ENCODE peak calls at places on chromosomes 6 and 20, in eight cellular contexts. One of them, this sample, is unnamed.

GRCh38 chr6:21479140-21479539 is 114.4 kb upstream of the SOX4 start:
- DNase-seq in IMR-90: peak
- DNase-seq in PC-3: peak
- DNase-seq in foreskin fibroblast: no peak
- DNase-seq in AG10803: peak
- DNase-seq in psoas muscle: no peak
- DNase-seq in AG04450: no peak
- DNase-seq in HFF-Myc: no peak
- DNase-seq in this sample: peak

GRCh38 chr6:102015431-102015830 is 621.9 kb downstream of the GRIK2 start:
- DNase-seq in foreskin fibroblast: no peak
- DNase-seq in PC-3: no peak
- DNase-seq in AG04450: no peak
- DNase-seq in psoas muscle: no peak
- DNase-seq in HFF-Myc: no peak
- DNase-seq in AG10803: no peak
- DNase-seq in IMR-90: no peak
- DNase-seq in this sample: no peak

GRCh38 chr20:35598899-35599775 is 16.5 kb upstream of the SPAG4 start:
- DNase-seq in AG10803: no peak
- DNase-seq in IMR-90: no peak
- DNase-seq in foreskin fibroblast: no peak
- DNase-seq in psoas muscle: no peak
- DNase-seq in AG04450: no peak
- DNase-seq in HFF-Myc: no peak
- DNase-seq in PC-3: no peak
- DNase-seq in this sample: no peak

GRCh38 chr20:46400828-46401477 is 5.5 kb downstream of the ELMO2 start:
- DNase-seq in HFF-Myc: peak
- DNase-seq in AG10803: peak
- DNase-seq in foreskin fibroblast: peak
- DNase-seq in IMR-90: peak
- DNase-seq in AG04450: no peak
- DNase-seq in psoas muscle: no peak
- DNase-seq in PC-3: peak
- DNase-seq in this sample: peak

GRCh38 chr6:111480988-111481830 is 1.8 kb downstream of the REV3L start:
- DNase-seq in AG10803: no peak
- DNase-seq in foreskin fibroblast: no peak
- DNase-seq in psoas muscle: no peak
- DNase-seq in PC-3: no peak
- DNase-seq in IMR-90: peak
- DNase-seq in AG04450: no peak
- DNase-seq in HFF-Myc: no peak
- DNase-seq in this sample: peak

GRCh38 chr6:41039060-41039998 is at the start of gene UNC5CL:
- DNase-seq in psoas muscle: no peak
- DNase-seq in AG10803: peak
- DNase-seq in HFF-Myc: no peak
- DNase-seq in PC-3: peak
- DNase-seq in IMR-90: no peak
- DNase-seq in foreskin fibroblast: no peak
- DNase-seq in AG04450: no peak
- DNase-seq in this sample: peak

GRCh38 chr20:62048346-62048761 is 17.3 kb downstream of the TAF4 start:
- DNase-seq in IMR-90: no peak
- DNase-seq in AG04450: no peak
- DNase-seq in foreskin fibroblast: no peak
- DNase-seq in PC-3: no peak
- DNase-seq in AG10803: no peak
- DNase-seq in HFF-Myc: no peak
- DNase-seq in psoas muscle: no peak
- DNase-seq in this sample: no peak

GRCh38 chr20:62953167-62953838 is 794 bp downstream of the SLC17A9 start:
- DNase-seq in PC-3: no peak
- DNase-seq in IMR-90: no peak
- DNase-seq in AG04450: no peak
- DNase-seq in foreskin fibroblast: no peak
- DNase-seq in HFF-Myc: no peak
- DNase-seq in AG10803: peak
- DNase-seq in psoas muscle: no peak
- DNase-seq in this sample: no peak

GRCh38 chr20:63089051-63089907 is 82.5 kb upstream of the BHLHE23 start:
- DNase-seq in AG04450: no peak
- DNase-seq in IMR-90: no peak
- DNase-seq in HFF-Myc: no peak
- DNase-seq in foreskin fibroblast: no peak
- DNase-seq in AG10803: no peak
- DNase-seq in psoas muscle: no peak
- DNase-seq in PC-3: peak
- DNase-seq in this sample: no peak

GRCh38 chr6:53860511-53860910 is 65.7 kb downstream of the LRRC1 start:
- DNase-seq in psoas muscle: no peak
- DNase-seq in AG04450: no peak
- DNase-seq in AG10803: no peak
- DNase-seq in PC-3: no peak
- DNase-seq in foreskin fibroblast: no peak
- DNase-seq in HFF-Myc: no peak
- DNase-seq in IMR-90: no peak
- DNase-seq in this sample: no peak

GRCh38 chr6:53861543-53861942 is 66.7 kb downstream of the LRRC1 start:
- DNase-seq in PC-3: peak
- DNase-seq in psoas muscle: no peak
- DNase-seq in AG04450: no peak
- DNase-seq in AG10803: no peak
- DNase-seq in IMR-90: no peak
- DNase-seq in HFF-Myc: no peak
- DNase-seq in foreskin fibroblast: no peak
- DNase-seq in this sample: no peak

GRCh38 chr6:53858913-53859312 is 64.1 kb downstream of the LRRC1 start:
- DNase-seq in HFF-Myc: no peak
- DNase-seq in IMR-90: no peak
- DNase-seq in AG04450: no peak
- DNase-seq in AG10803: no peak
- DNase-seq in PC-3: no peak
- DNase-seq in foreskin fibroblast: no peak
- DNase-seq in psoas muscle: no peak
- DNase-seq in this sample: no peak

GRCh38 chr6:53866231-53866630 is 71.4 kb downstream of the LRRC1 start:
- DNase-seq in PC-3: no peak
- DNase-seq in HFF-Myc: no peak
- DNase-seq in AG10803: no peak
- DNase-seq in foreskin fibroblast: no peak
- DNase-seq in IMR-90: peak
- DNase-seq in psoas muscle: no peak
- DNase-seq in AG04450: no peak
- DNase-seq in this sample: no peak

GRCh38 chr6:53862517-53863457 is 68.0 kb downstream of the LRRC1 start:
- DNase-seq in PC-3: peak
- DNase-seq in psoas muscle: no peak
- DNase-seq in HFF-Myc: no peak
- DNase-seq in foreskin fibroblast: peak
- DNase-seq in IMR-90: peak
- DNase-seq in AG04450: peak
- DNase-seq in AG10803: peak
- DNase-seq in this sample: peak
- TF ChIP-seq CTCF in PC-3: no peak
- TF ChIP-seq CTCF in psoas muscle: no peak
- TF ChIP-seq CTCF in HFF-Myc: no peak
- TF ChIP-seq CTCF in foreskin fibroblast: no peak
- TF ChIP-seq CTCF in IMR-90: no peak
- TF ChIP-seq CTCF in AG04450: no peak
- TF ChIP-seq CTCF in AG10803: peak
- TF ChIP-seq CTCF in this sample: no peak

DNA sequence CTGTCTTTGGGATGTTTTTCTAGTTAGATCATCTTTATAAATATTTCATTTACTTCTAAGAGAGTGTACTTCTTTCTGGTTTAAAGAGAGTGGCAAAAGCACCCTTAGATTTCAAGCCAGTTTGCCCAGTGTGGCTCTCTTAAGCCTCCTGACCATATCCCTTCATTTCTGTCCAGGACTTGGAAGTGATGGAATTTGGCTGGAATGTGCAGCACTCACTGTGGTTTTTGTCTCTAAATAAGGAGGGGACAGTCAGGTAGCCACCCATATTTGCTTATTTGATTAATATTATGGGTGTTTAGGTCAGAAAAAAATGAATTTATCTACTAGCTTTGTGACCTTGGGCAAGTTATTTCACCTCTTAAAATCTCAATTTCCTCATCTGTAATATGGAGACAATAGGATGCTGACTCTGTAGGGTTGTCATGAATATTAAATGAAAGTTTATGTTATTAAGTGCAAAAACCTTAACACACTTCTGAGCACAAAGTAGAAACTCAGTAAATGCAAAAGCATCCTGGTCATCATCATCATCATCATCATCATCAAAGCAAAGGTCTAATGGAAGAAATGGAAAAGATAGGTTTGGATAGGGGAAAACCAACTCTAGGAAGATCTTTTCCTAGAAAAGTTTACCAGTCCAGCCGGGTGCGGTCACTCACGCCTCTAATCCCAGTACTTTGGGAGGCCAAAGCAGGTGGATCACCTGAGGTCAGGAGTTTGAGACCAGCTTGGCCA is 3.1 kb downstream of the CRYBG1 start:
- DNase-seq in psoas muscle: no peak
- DNase-seq in foreskin fibroblast: no peak
- DNase-seq in HFF-Myc: no peak
- DNase-seq in IMR-90: no peak
- DNase-seq in AG04450: no peak
- DNase-seq in PC-3: peak
- DNase-seq in AG10803: peak
- DNase-seq in this sample: no peak
- H3K4me3 ChIP-seq in psoas muscle: no peak
- H3K4me3 ChIP-seq in foreskin fibroblast: no peak
- H3K4me3 ChIP-seq in HFF-Myc: no peak
- H3K4me3 ChIP-seq in IMR-90: no peak
- H3K4me3 ChIP-seq in AG04450: no peak
- H3K4me3 ChIP-seq in PC-3: no peak
- H3K4me3 ChIP-seq in AG10803: no peak
- H3K4me3 ChIP-seq in this sample: no peak

GRCh38 chr20:44111712-44112335 is 75.2 kb downstream of the JPH2 start:
- DNase-seq in AG04450: no peak
- DNase-seq in IMR-90: peak
- DNase-seq in HFF-Myc: no peak
- DNase-seq in PC-3: peak
- DNase-seq in AG10803: peak
- DNase-seq in foreskin fibroblast: peak
- DNase-seq in psoas muscle: no peak
- DNase-seq in this sample: peak
- TF ChIP-seq CTCF in AG04450: no peak
- TF ChIP-seq CTCF in IMR-90: no peak
- TF ChIP-seq CTCF in HFF-Myc: no peak
- TF ChIP-seq CTCF in PC-3: no peak
- TF ChIP-seq CTCF in AG10803: no peak
- TF ChIP-seq CTCF in foreskin fibroblast: no peak
- TF ChIP-seq CTCF in psoas muscle: no peak
- TF ChIP-seq CTCF in this sample: no peak

GRCh38 chr6:36886948-36887347 is 1.2 kb downstream of the C6orf89 start:
- DNase-seq in HFF-Myc: no peak
- DNase-seq in PC-3: no peak
- DNase-seq in AG10803: no peak
- DNase-seq in IMR-90: no peak
- DNase-seq in AG04450: no peak
- DNase-seq in foreskin fibroblast: no peak
- DNase-seq in psoas muscle: no peak
- DNase-seq in this sample: no peak
- H3K4me3 ChIP-seq in HFF-Myc: peak
- H3K4me3 ChIP-seq in PC-3: peak
- H3K4me3 ChIP-seq in AG10803: peak
- H3K4me3 ChIP-seq in IMR-90: peak
- H3K4me3 ChIP-seq in AG04450: peak
- H3K4me3 ChIP-seq in foreskin fibroblast: peak
- H3K4me3 ChIP-seq in psoas muscle: peak
- H3K4me3 ChIP-seq in this sample: peak

GRCh38 chr6:12147557-12148316 is 135.6 kb downstream of the HIVEP1 start:
- DNase-seq in AG10803: peak
- DNase-seq in psoas muscle: no peak
- DNase-seq in IMR-90: peak
- DNase-seq in AG04450: no peak
- DNase-seq in foreskin fibroblast: no peak
- DNase-seq in HFF-Myc: no peak
- DNase-seq in PC-3: peak
- DNase-seq in this sample: peak
- TF ChIP-seq CTCF in AG10803: peak
- TF ChIP-seq CTCF in psoas muscle: no peak
- TF ChIP-seq CTCF in IMR-90: peak
- TF ChIP-seq CTCF in AG04450: peak
- TF ChIP-seq CTCF in foreskin fibroblast: peak
- TF ChIP-seq CTCF in HFF-Myc: peak
- TF ChIP-seq CTCF in PC-3: peak
- TF ChIP-seq CTCF in this sample: peak

GRCh38 chr20:19973920-19974620 is 43.1 kb upstream of the NAA20 start:
- DNase-seq in HFF-Myc: no peak
- DNase-seq in AG10803: peak
- DNase-seq in IMR-90: peak
- DNase-seq in AG04450: no peak
- DNase-seq in PC-3: peak
- DNase-seq in psoas muscle: peak
- DNase-seq in foreskin fibroblast: peak
- DNase-seq in this sample: peak

GRCh38 chr20:19974621-19975435 is 42.3 kb upstream of the NAA20 start:
- DNase-seq in PC-3: peak
- DNase-seq in IMR-90: peak
- DNase-seq in HFF-Myc: peak
- DNase-seq in AG04450: peak
- DNase-seq in AG10803: peak
- DNase-seq in psoas muscle: peak
- DNase-seq in foreskin fibroblast: peak
- DNase-seq in this sample: peak

GRCh38 chr20:19976595-19977372 is 40.4 kb upstream of the NAA20 start:
- DNase-seq in foreskin fibroblast: peak
- DNase-seq in PC-3: peak
- DNase-seq in IMR-90: peak
- DNase-seq in AG10803: peak
- DNase-seq in psoas muscle: peak
- DNase-seq in HFF-Myc: no peak
- DNase-seq in AG04450: no peak
- DNase-seq in this sample: peak

GRCh38 chr20:19975901-19976300 is 41.3 kb upstream of the NAA20 start:
- DNase-seq in AG10803: peak
- DNase-seq in PC-3: peak
- DNase-seq in foreskin fibroblast: no peak
- DNase-seq in HFF-Myc: no peak
- DNase-seq in AG04450: no peak
- DNase-seq in IMR-90: no peak
- DNase-seq in psoas muscle: no peak
- DNase-seq in this sample: peak

GRCh38 chr20:19975436-19975799 is 41.7 kb upstream of the NAA20 start:
- DNase-seq in IMR-90: peak
- DNase-seq in AG10803: peak
- DNase-seq in AG04450: no peak
- DNase-seq in HFF-Myc: no peak
- DNase-seq in foreskin fibroblast: peak
- DNase-seq in psoas muscle: no peak
- DNase-seq in PC-3: peak
- DNase-seq in this sample: no peak
- H3K4me3 ChIP-seq in IMR-90: peak
- H3K4me3 ChIP-seq in AG10803: peak
- H3K4me3 ChIP-seq in AG04450: peak
- H3K4me3 ChIP-seq in HFF-Myc: peak
- H3K4me3 ChIP-seq in foreskin fibroblast: peak
- H3K4me3 ChIP-seq in psoas muscle: peak
- H3K4me3 ChIP-seq in PC-3: peak
- H3K4me3 ChIP-seq in this sample: peak

This sample was measured in fibroblast of the aortic adventitia.